ENCODE peak calls at places on chromosomes 12 and 14, in six cellular contexts. Z is colonic mucosa; P is iPS DF 19.7; N is HFFc6; O is heart right ventricle; C is activated CD4-positive, alpha-beta T cell treated with anti-CD3 and anti-CD28 coated beads, Interleukin-2, amount 10 ng/mL, durations not matched to agents 7 days and 5 days. E is an unnamed sample.

GRCh38 chr12:180445-180844 is 33.5 kb downstream of the SLC6A12 start:
- DNase-seq in P (no peak), N (no peak), Z (peak; percentile 38), O (peak; percentile 59), C (no peak), E (peak; percentile 57)

GRCh38 chr12:79402626-79403025 is 288.1 kb downstream of the PAWR start:
- DNase-seq in O (no peak), N (peak; percentile 61), P (no peak), Z (no peak), C (no peak), E (no peak)

GRCh38 chr12:56998981-56999380 is 7.4 kb downstream of the ZBTB39 start:
- DNase-seq in Z (no peak), C (peak; percentile 47), O (no peak), P (no peak), N (no peak), E (no peak)

GRCh38 chr12:10366875-10367274 is 23.0 kb downstream of the KLRK1 start:
- DNase-seq in P (no peak), C (no peak), O (no peak), N (peak; percentile 33), Z (no peak), E (no peak)

GRCh38 chr12:66776974-66777373 is 98.1 kb upstream of the GRIP1 start:
- DNase-seq in Z (no peak), C (peak; percentile 83), N (no peak), P (no peak), O (no peak), E (no peak)

GRCh38 chr12:109185441-109185840 is 69.1 kb downstream of the ACACB start:
- DNase-seq in Z (no peak), O (no peak), P (no peak), N (no peak), C (no peak), E (no peak)

GRCh38 chr12:46396826-46397225 is 24.3 kb upstream of the SLC38A2 start:
- DNase-seq in O (no peak), C (no peak), Z (no peak), P (no peak), N (no peak), E (no peak)

GRCh38 chr12:113903381-113903863 is 62.7 kb downstream of the RBM19 start:
- DNase-seq in P (no peak), O (no peak), C (no peak), N (peak; percentile 80), Z (no peak), E (no peak)

GRCh38 chr12:75814856-75815754 is 216.5 kb downstream of the PHLDA1 start:
- DNase-seq in N (peak; percentile 98), P (no peak), C (no peak), Z (no peak), O (peak; percentile 55), E (no peak)

GRCh38 chr14:51653855-51654548 is 2.3 kb downstream of the FRMD6 start:
- DNase-seq in N (no peak), P (no peak), C (no peak), O (no peak), Z (no peak), E (no peak)

GRCh38 chr12:114131824-114132223 is 165.7 kb upstream of the RBM19 start:
- DNase-seq in C (no peak), O (no peak), N (no peak), P (no peak), Z (no peak), E (no peak)

GRCh38 chr12:93813972-93814821 is 137.0 kb downstream of the CRADD start:
- DNase-seq in P (no peak), Z (peak; percentile 52), N (no peak), C (no peak), O (peak; percentile 86), E (peak; percentile 82)

GRCh38 chr14:99803803-99804202 is 10.6 kb downstream of the EML1 start:
- DNase-seq in N (no peak), C (no peak), O (no peak), Z (no peak), P (no peak), E (no peak)

GRCh38 chr12:68899251-68899771 is 33.7 kb downstream of the CPM start:
- DNase-seq in N (peak; percentile 87), O (peak; percentile 13), C (no peak), P (no peak), Z (peak; percentile 74), E (peak; percentile 29)

GRCh38 chr14:69358233-69358963 is 39.7 kb downstream of the ERH start:
- DNase-seq in C (no peak), P (no peak), N (no peak), Z (no peak), O (no peak), E (no peak)

GRCh38 chr12:38502016-38502415 is 185.4 kb downstream of the ALG10B start:
- DNase-seq in Z (no peak), P (no peak), N (no peak), C (no peak), O (no peak), E (no peak)

GRCh38 chr14:64747327-64747726 is 43.1 kb downstream of the PLEKHG3 start:
- DNase-seq in O (no peak), N (no peak), P (no peak), Z (no peak), C (no peak), E (no peak)

GRCh38 chr12:131675126-131676080 is 35.5 kb upstream of the SFSWAP start:
- DNase-seq in Z (no peak), P (no peak), O (no peak), N (no peak), C (no peak), E (no peak)

GRCh38 chr12:58502236-58502635 is 418.1 kb downstream of the LRIG3 start:
- DNase-seq in C (no peak), N (no peak), Z (no peak), P (no peak), O (no peak), E (no peak)

GRCh38 chr12:54021432-54022013 is 6.7 kb upstream of the HOXC6 start:
- DNase-seq in C (no peak), Z (no peak), N (no peak), O (no peak), P (no peak), E (no peak)

GRCh38 chr12:101436146-101436545 is 28.6 kb upstream of the ARL1 start:
- DNase-seq in C (no peak), O (no peak), N (no peak), P (no peak), Z (no peak), E (no peak)

GRCh38 chr14:50362791-50363733 is 33.6 kb downstream of the CDKL1 start:
- DNase-seq in C (peak; percentile 52), P (no peak), Z (no peak), O (no peak), N (no peak), E (no peak)

GRCh38 chr14:91185721-91186120 is 58.8 kb downstream of the GPR68 start:
- DNase-seq in O (no peak), C (no peak), P (no peak), N (peak; percentile 6), Z (no peak), E (no peak)

GRCh38 chr12:14827043-14827442 is 13.1 kb upstream of the SMCO3 start:
- DNase-seq in N (no peak), Z (no peak), C (no peak), O (no peak), P (no peak), E (no peak)

GRCh38 chr14:100827140-100827517 is 1.2 kb downstream of the MEG3 start:
- DNase-seq in O (no peak), N (no peak), Z (no peak), C (no peak), P (no peak), E (no peak)

GRCh38 chr12:32171211-32171610 is 64.6 kb downstream of the BICD1 start:
- DNase-seq in P (no peak), O (no peak), C (no peak), N (no peak), Z (no peak), E (no peak)

GRCh38 chr12:67826148-67826547 is 163.1 kb upstream of the IFNG-AS1 start:
- DNase-seq in P (no peak), O (no peak), C (no peak), N (peak; percentile 15), Z (no peak), E (no peak)

E was measured in left ventricle myocardium superior.